ENCODE peak calls at places on chromosomes 5 and 9, in seven cellular contexts. L, J, H, R, Q, V and C are unnamed samples.

GRCh38 chr9:129885018-129885669 is 49.9 kb downstream of the USP20 start:
- ATAC-seq in V (peak), J (no peak), Q (peak), R (no peak), H (peak), L (peak), C (peak)

GRCh38 chr5:159781626-159782157 is 134.6 kb upstream of the ADRA1B start:
- ATAC-seq in R (no peak), Q (no peak), V (no peak), L (no peak), J (no peak), H (no peak), C (no peak)

GRCh38 chr5:16744164-16744880 is 127.5 kb upstream of the RETREG1 start:
- ATAC-seq in Q (no peak), J (no peak), L (no peak), R (no peak), V (no peak), H (no peak), C (no peak)

GRCh38 chr5:93649234-93649900 is 66.3 kb downstream of the NR2F1 start:
- ATAC-seq in J (no peak), L (no peak), H (no peak), V (no peak), R (no peak), Q (no peak), C (no peak)

GRCh38 chr5:10637944-10638343 is 74.1 kb downstream of the ANKRD33B start:
- ATAC-seq in V (no peak), L (no peak), Q (no peak), R (no peak), H (no peak), J (no peak), C (no peak)

GRCh38 chr9:96884443-96884842 is 30.1 kb upstream of the ZNF782 start:
- ATAC-seq in Q (no peak), V (no peak), R (peak), L (peak), H (peak), J (no peak), C (peak)

GRCh38 chr9:14912849-14913248 is 2.6 kb upstream of the FREM1 start:
- ATAC-seq in V (no peak), Q (no peak), L (peak), H (no peak), J (no peak), R (no peak), C (no peak)

GRCh38 chr9:121349009-121349408 is 21.0 kb downstream of the STOM start:
- ATAC-seq in H (no peak), L (no peak), J (no peak), V (no peak), Q (no peak), R (no peak), C (no peak)

GRCh38 chr5:67257500-67257899 is 60.9 kb upstream of the CD180 start:
- ATAC-seq in V (no peak), Q (no peak), L (peak), H (no peak), J (no peak), R (no peak), C (peak)

GRCh38 chr5:38985909-38986452 is 88.2 kb downstream of the RICTOR start:
- ATAC-seq in R (no peak), H (no peak), V (no peak), Q (no peak), J (no peak), L (no peak), C (no peak)

GRCh38 chr5:177162379-177162778 is 28.8 kb downstream of the NSD1 start:
- ATAC-seq in R (no peak), L (no peak), H (peak), Q (no peak), V (no peak), J (no peak), C (no peak)

GRCh38 chr5:96790851-96791513 is 16.8 kb downstream of the ERAP1 start:
- ATAC-seq in Q (no peak), H (no peak), V (no peak), L (peak), J (no peak), R (no peak), C (peak)

GRCh38 chr9:134731497-134732391 is 90.1 kb downstream of the COL5A1 start:
- ATAC-seq in R (no peak), L (no peak), J (no peak), H (no peak), Q (no peak), V (no peak), C (no peak)

GRCh38 chr5:136275601-136276000 is 82.6 kb upstream of the SMIM32 start:
- ATAC-seq in V (no peak), J (no peak), L (peak), Q (no peak), H (no peak), R (no peak), C (no peak)

GRCh38 chr5:154132718-154133307 is 57.7 kb upstream of the GALNT10 start:
- ATAC-seq in L (no peak), V (no peak), R (no peak), Q (no peak), H (no peak), J (no peak), C (no peak)

GRCh38 chr5:151086905-151087360 is 6.1 kb upstream of the TNIP1 start:
- ATAC-seq in V (no peak), Q (no peak), J (peak), H (peak), R (peak), L (peak), C (peak)

GRCh38 chr5:176653401-176653800 is 6.1 kb downstream of the TSPAN17 start:
- ATAC-seq in Q (no peak), L (peak), H (no peak), R (peak), J (peak), V (no peak), C (peak)

GRCh38 chr5:171544913-171545550 is 125.6 kb downstream of the FGF18 start:
- ATAC-seq in L (no peak), Q (no peak), V (no peak), R (no peak), H (peak), J (no peak), C (no peak)

GRCh38 chr9:68933434-68934318 is 80.2 kb downstream of the PRKACG start:
- ATAC-seq in H (no peak), J (no peak), R (no peak), V (peak), Q (no peak), L (no peak), C (no peak)

GRCh38 chr9:93459432-93459847 is 6.1 kb upstream of the FAM120AOS start:
- ATAC-seq in R (no peak), H (no peak), V (no peak), Q (peak), J (no peak), L (no peak), C (no peak)

GRCh38 chr5:17966636-17967402 is 332.6 kb downstream of the TAF11L14 start:
- ATAC-seq in L (no peak), H (no peak), Q (no peak), R (no peak), V (no peak), J (no peak), C (peak)

GRCh38 chr9:101463397-101463796 is 27.8 kb upstream of the ALDOB start:
- ATAC-seq in R (no peak), V (no peak), H (no peak), L (no peak), Q (no peak), J (peak), C (no peak)

GRCh38 chr5:57551974-57552537 is 69.4 kb upstream of the ACTBL2 start:
- ATAC-seq in H (no peak), R (no peak), Q (no peak), V (no peak), L (no peak), J (no peak), C (no peak)